ENCODE peak calls at places on chromosomes 1 and 21, in four cellular contexts. U, B, P and D are unnamed samples.

GRCh38 chr1:177877086-177877485 is 92.8 kb downstream of the SEC16B start:
- DNase-seq in U (no peak), B (no peak), P (no peak), D (no peak)

GRCh38 chr21:25457411-25457810 is 149.9 kb downstream of the MRPL39 start:
- DNase-seq in U (no peak), B (no peak), P (no peak), D (no peak)

GRCh38 chr1:151693057-151693651 is 23.4 kb downstream of the CELF3 start:
- DNase-seq in U (peak; percentile 23), B (peak; percentile 32), P (peak; percentile 36), D (peak; percentile 18)

GRCh38 chr1:81596341-81596740 is 204.4 kb upstream of the ADGRL2 start:
- DNase-seq in U (no peak), B (no peak), P (no peak), D (no peak)

GRCh38 chr1:39434797-39435395 is 56.5 kb upstream of the BMP8A start:
- DNase-seq in U (no peak), B (no peak), P (no peak), D (no peak)

GRCh38 chr1:39901486-39902120 is at the start of gene MYCL:
- DNase-seq in U (peak; percentile 87), B (peak; percentile 92), P (peak; percentile 64), D (no peak)

GRCh38 chr1:76053021-76053420 is 21.5 kb upstream of the ST6GALNAC3 start:
- DNase-seq in U (no peak), B (no peak), P (no peak), D (no peak)

GRCh38 chr1:2645776-2646175 is 13.0 kb upstream of the MMEL1 start:
- DNase-seq in U (no peak), B (no peak), P (no peak), D (no peak)

GRCh38 chr1:37267111-37267835 is 207.1 kb upstream of the ZC3H12A start:
- DNase-seq in U (no peak), B (no peak), P (no peak), D (no peak)

GRCh38 chr1:193754732-193755427 is 568.5 kb upstream of the B3GALT2 start:
- DNase-seq in U (peak; percentile 2), B (no peak), P (no peak), D (no peak)

GRCh38 chr1:167110586-167110985 is 16.7 kb downstream of the STYXL2 start:
- DNase-seq in U (no peak), B (no peak), P (no peak), D (no peak)

GRCh38 chr1:7501259-7501560 is 269.9 kb upstream of the VAMP3 start:
- DNase-seq in U (no peak), B (no peak), P (no peak), D (no peak)

GRCh38 chr1:59819566-59820438 is 5.1 kb downstream of the HOOK1 start:
- DNase-seq in U (no peak), B (no peak), P (no peak), D (no peak)

GRCh38 chr1:64980745-64981601 is 14.6 kb upstream of the JAK1 start:
- DNase-seq in U (no peak), B (no peak), P (peak; percentile 70), D (no peak)

GRCh38 chr1:230542054-230542453 is 100.2 kb upstream of the COG2 start:
- DNase-seq in U (no peak), B (no peak), P (no peak), D (no peak)

GRCh38 chr1:171852273-171852672 is 11.0 kb downstream of the DNM3 start:
- DNase-seq in U (no peak), B (no peak), P (no peak), D (no peak)

GRCh38 chr1:200708161-200708560 is 30.5 kb upstream of the CAMSAP2 start:
- DNase-seq in U (no peak), B (no peak), P (no peak), D (no peak)

GRCh38 chr1:234212764-234213406 is 160.4 kb upstream of the COA6 start:
- DNase-seq in U (no peak), B (peak; percentile 59), P (peak; percentile 53), D (peak; percentile 24)

GRCh38 chr1:238961790-238962189 is 424.6 kb upstream of the CHRM3 start:
- DNase-seq in U (no peak), B (no peak), P (no peak), D (no peak)
- TF ChIP-seq SIN3A in U (no peak), B (no peak), P (no peak), D (no peak)

GRCh38 chr1:236280438-236281285 is 1.1 kb downstream of the ERO1B start:
- DNase-seq in U (no peak), B (no peak), P (no peak), D (no peak)
- H3K27ac ChIP-seq in U (no peak overlapping the region), B (peak overlapping the region; percentile 74), P (no peak overlapping the region), D (peak overlapping the region; percentile 81)

DNA sequence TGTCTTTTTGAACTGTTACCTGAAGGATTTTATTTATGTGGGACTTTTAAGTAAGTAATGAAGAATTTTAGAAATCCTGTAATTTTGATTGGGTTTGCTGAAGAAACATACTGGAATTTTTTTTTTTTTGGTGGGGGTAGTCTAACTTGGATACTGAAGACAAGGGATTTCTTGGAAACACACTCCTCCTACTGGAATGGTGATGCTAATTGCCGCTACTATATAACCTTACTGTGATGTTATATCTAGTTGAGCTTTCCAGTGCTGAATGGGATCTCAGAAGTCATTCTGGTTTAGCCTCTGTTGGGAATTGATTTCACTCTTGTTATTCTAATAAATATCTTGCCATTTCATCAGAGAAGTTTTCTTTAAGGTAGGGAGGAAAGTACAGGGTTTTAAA is 8.4 kb downstream of the PPP2R5A start:
- DNase-seq in U (no peak), B (peak; percentile 38), P (no peak), D (no peak)
- TF ChIP-seq TCF7L2 in U (no peak), B (no peak), P (no peak), D (no peak)

GRCh38 chr1:31579374-31579773 is 3.1 kb downstream of the TINAGL1 start:
- DNase-seq in U (no peak), B (no peak), P (no peak), D (no peak)

GRCh38 chr1:31580891-31581603 is 4.7 kb downstream of the TINAGL1 start:
- DNase-seq in U (no peak), B (peak; percentile 7), P (no peak), D (no peak)

GRCh38 chr1:31581821-31582810 is 5.8 kb downstream of the TINAGL1 start:
- DNase-seq in U (no peak), B (peak; percentile 10), P (no peak), D (no peak)

GRCh38 chr1:31577515-31578191 is 1.3 kb downstream of the TINAGL1 start:
- DNase-seq in U (no peak), B (peak; percentile 35), P (peak; percentile 24), D (no peak)

GRCh38 chr1:31580513-31580870 is 4.2 kb downstream of the TINAGL1 start:
- DNase-seq in U (no peak), B (no peak), P (no peak), D (no peak)
- TF ChIP-seq SIN3A in U (no peak), B (no peak), P (no peak), D (no peak)